ENCODE peak calls at places on chromosome 14, in five cellular contexts. One of them, this sample, is unnamed. For H3K4me1, the result is how much of the 10 kb centered on the place peaks cover.

GRCh38 chr14:23696706-23697239 is 60.6 kb downstream of the DHRS2 start:
- DNase-seq in cardiac muscle cell: peak
- DNase-seq in mesendoderm: no peak
- DNase-seq in stomach: no peak
- DNase-seq in tibial artery: no peak
- DNase-seq in this sample: no peak

GRCh38 chr14:71524321-71524982 is 407.8 kb upstream of the RGS6 start:
- DNase-seq in tibial artery: no peak
- DNase-seq in stomach: no peak
- DNase-seq in cardiac muscle cell: no peak
- DNase-seq in mesendoderm: no peak
- DNase-seq in this sample: no peak

GRCh38 chr14:38004610-38004879 is 203.2 kb upstream of the SSTR1 start:
- DNase-seq in tibial artery: no peak
- DNase-seq in mesendoderm: no peak
- DNase-seq in cardiac muscle cell: no peak
- DNase-seq in stomach: no peak
- DNase-seq in this sample: no peak

GRCh38 chr14:81331229-81332026 is 68.7 kb downstream of the STON2 start:
- DNase-seq in mesendoderm: no peak
- DNase-seq in tibial artery: no peak
- DNase-seq in stomach: no peak
- DNase-seq in cardiac muscle cell: no peak
- DNase-seq in this sample: no peak

GRCh38 chr14:36604757-36605505 is 22.5 kb upstream of the NKX2-8 start:
- DNase-seq in stomach: peak
- DNase-seq in cardiac muscle cell: peak
- DNase-seq in mesendoderm: peak
- DNase-seq in tibial artery: no peak
- DNase-seq in this sample: peak

GRCh38 chr14:101004176-101004575 is 100.7 kb upstream of the RTL1 start:
- DNase-seq in mesendoderm: no peak
- DNase-seq in tibial artery: no peak
- DNase-seq in cardiac muscle cell: no peak
- DNase-seq in stomach: no peak
- DNase-seq in this sample: no peak

GRCh38 chr14:65006251-65006721 is 19.6 kb downstream of the FNTB start:
- DNase-seq in mesendoderm: no peak
- DNase-seq in tibial artery: no peak
- DNase-seq in cardiac muscle cell: no peak
- DNase-seq in stomach: no peak
- DNase-seq in this sample: no peak

GRCh38 chr14:103279129-103280025 is 54.7 kb upstream of the EIF5 start:
- DNase-seq in cardiac muscle cell: no peak
- DNase-seq in stomach: no peak
- DNase-seq in mesendoderm: peak
- DNase-seq in tibial artery: no peak
- DNase-seq in this sample: peak

GRCh38 chr14:68655021-68655811 is 137.7 kb downstream of the ZFP36L1 start:
- DNase-seq in mesendoderm: no peak
- DNase-seq in stomach: no peak
- DNase-seq in cardiac muscle cell: no peak
- DNase-seq in tibial artery: peak
- DNase-seq in this sample: no peak

GRCh38 chr14:100238419-100239199 is at the start of gene YY1:
- DNase-seq in stomach: peak
- DNase-seq in mesendoderm: peak
- DNase-seq in tibial artery: peak
- DNase-seq in cardiac muscle cell: peak
- DNase-seq in this sample: peak

GRCh38 chr14:77889971-77890442 is 90.1 kb downstream of the ADCK1 start:
- DNase-seq in tibial artery: no peak
- DNase-seq in cardiac muscle cell: no peak
- DNase-seq in mesendoderm: no peak
- DNase-seq in stomach: no peak
- DNase-seq in this sample: no peak

GRCh38 chr14:51487848-51488247 is 163.9 kb upstream of the FRMD6 start:
- DNase-seq in cardiac muscle cell: no peak
- DNase-seq in tibial artery: no peak
- DNase-seq in stomach: no peak
- DNase-seq in mesendoderm: no peak
- DNase-seq in this sample: no peak

GRCh38 chr14:55588259-55588699 is 8.3 kb downstream of the KTN1 start:
- DNase-seq in tibial artery: no peak
- DNase-seq in mesendoderm: no peak
- DNase-seq in cardiac muscle cell: no peak
- DNase-seq in stomach: no peak
- DNase-seq in this sample: no peak

GRCh38 chr14:55585854-55586253 is 5.8 kb downstream of the KTN1 start:
- DNase-seq in cardiac muscle cell: no peak
- DNase-seq in mesendoderm: no peak
- DNase-seq in tibial artery: no peak
- DNase-seq in stomach: no peak
- DNase-seq in this sample: no peak

GRCh38 chr14:55586411-55586810 is 6.4 kb downstream of the KTN1 start:
- DNase-seq in mesendoderm: no peak
- DNase-seq in stomach: no peak
- DNase-seq in cardiac muscle cell: no peak
- DNase-seq in tibial artery: no peak
- DNase-seq in this sample: no peak

GRCh38 chr14:55589171-55589570 is 9.2 kb downstream of the KTN1 start:
- DNase-seq in mesendoderm: no peak
- DNase-seq in tibial artery: peak
- DNase-seq in cardiac muscle cell: no peak
- DNase-seq in stomach: no peak
- DNase-seq in this sample: no peak

DNA sequence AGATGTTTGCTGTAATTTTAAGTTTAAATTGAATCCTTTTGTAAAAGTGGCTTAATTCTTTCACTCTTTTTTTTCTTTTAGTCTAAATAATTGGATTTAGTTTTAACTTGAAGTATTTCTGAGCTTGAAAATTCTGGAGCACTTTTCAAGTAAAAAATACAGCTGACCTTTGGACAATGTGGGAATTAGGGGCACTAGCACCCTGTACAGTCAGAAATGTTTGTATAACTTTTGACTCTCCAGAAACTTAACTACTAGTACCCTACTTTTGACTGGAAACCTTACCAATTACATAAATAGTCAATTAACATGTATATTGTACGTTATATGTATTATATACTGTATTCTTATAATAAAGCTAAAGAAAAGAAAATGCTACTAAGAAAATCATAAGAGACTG is 7.8 kb downstream of the KTN1 start:
- DNase-seq in tibial artery: no peak
- DNase-seq in stomach: no peak
- DNase-seq in mesendoderm: no peak
- DNase-seq in cardiac muscle cell: no peak
- DNase-seq in this sample: no peak
- H3K27ac ChIP-seq in tibial artery: no peak
- H3K27ac ChIP-seq in stomach: no peak
- H3K27ac ChIP-seq in mesendoderm: no peak
- H3K27ac ChIP-seq in cardiac muscle cell: no peak
- H3K27ac ChIP-seq in this sample: no peak

DNA sequence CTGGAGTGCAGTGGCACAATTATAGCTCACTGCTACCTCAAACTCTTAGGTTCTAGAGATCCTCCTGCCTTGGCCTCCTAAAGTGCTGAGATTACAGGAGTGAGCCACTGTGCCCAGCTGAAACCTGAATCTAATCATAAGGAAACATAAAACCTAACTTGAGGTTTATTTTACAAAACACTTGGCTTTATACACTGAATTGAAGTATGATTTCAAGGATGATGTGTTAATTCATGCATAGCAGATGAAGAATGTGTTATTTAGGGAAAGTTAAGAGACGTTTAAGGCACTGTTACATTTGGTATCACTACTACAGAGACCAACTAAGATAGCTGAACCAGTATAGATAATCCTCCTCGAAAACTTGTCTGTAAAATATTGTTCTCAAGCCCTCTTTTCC is 6.4 kb downstream of the DICER1 start:
- DNase-seq in mesendoderm: no peak
- DNase-seq in tibial artery: no peak
- DNase-seq in cardiac muscle cell: no peak
- DNase-seq in stomach: no peak
- DNase-seq in this sample: no peak
- H3K4me1 ChIP-seq in mesendoderm: under half
- H3K4me1 ChIP-seq in tibial artery: half or more
- H3K4me1 ChIP-seq in cardiac muscle cell: under half
- H3K4me1 ChIP-seq in stomach: under half
- H3K4me1 ChIP-seq in this sample: under half

GRCh38 chr14:91258021-91258618 is 13.6 kb upstream of the GPR68 start:
- DNase-seq in mesendoderm: no peak
- DNase-seq in tibial artery: no peak
- DNase-seq in stomach: no peak
- DNase-seq in cardiac muscle cell: no peak
- DNase-seq in this sample: no peak
- H3K27ac ChIP-seq in mesendoderm: no peak
- H3K27ac ChIP-seq in tibial artery: no peak
- H3K27ac ChIP-seq in stomach: peak
- H3K27ac ChIP-seq in cardiac muscle cell: no peak
- H3K27ac ChIP-seq in this sample: peak

GRCh38 chr14:33669111-33669510 is 281.8 kb downstream of the EGLN3 start:
- DNase-seq in cardiac muscle cell: no peak
- DNase-seq in tibial artery: no peak
- DNase-seq in mesendoderm: no peak
- DNase-seq in stomach: no peak
- DNase-seq in this sample: no peak
- H3K4me1 ChIP-seq in cardiac muscle cell: under half
- H3K4me1 ChIP-seq in tibial artery: under half
- H3K4me1 ChIP-seq in mesendoderm: under half
- H3K4me1 ChIP-seq in stomach: under half
- H3K4me1 ChIP-seq in this sample: under half

GRCh38 chr14:104660597-104660996 is 28.8 kb upstream of the INF2 start:
- DNase-seq in cardiac muscle cell: no peak
- DNase-seq in stomach: no peak
- DNase-seq in tibial artery: no peak
- DNase-seq in mesendoderm: no peak
- DNase-seq in this sample: no peak

GRCh38 chr14:104658325-104658712 is 31.1 kb upstream of the INF2 start:
- DNase-seq in mesendoderm: no peak
- DNase-seq in stomach: no peak
- DNase-seq in tibial artery: no peak
- DNase-seq in cardiac muscle cell: no peak
- DNase-seq in this sample: no peak

GRCh38 chr14:104659146-104659545 is 30.3 kb upstream of the INF2 start:
- DNase-seq in cardiac muscle cell: no peak
- DNase-seq in stomach: no peak
- DNase-seq in mesendoderm: no peak
- DNase-seq in tibial artery: no peak
- DNase-seq in this sample: peak

GRCh38 chr14:104659764-104660523 is 29.5 kb upstream of the INF2 start:
- DNase-seq in cardiac muscle cell: peak
- DNase-seq in mesendoderm: no peak
- DNase-seq in tibial artery: no peak
- DNase-seq in stomach: no peak
- DNase-seq in this sample: peak

GRCh38 chr14:104661086-104661485 is 28.3 kb upstream of the INF2 start:
- DNase-seq in cardiac muscle cell: no peak
- DNase-seq in mesendoderm: peak
- DNase-seq in tibial artery: no peak
- DNase-seq in stomach: no peak
- DNase-seq in this sample: no peak
- H3K27ac ChIP-seq in cardiac muscle cell: no peak
- H3K27ac ChIP-seq in mesendoderm: no peak
- H3K27ac ChIP-seq in tibial artery: no peak
- H3K27ac ChIP-seq in stomach: no peak
- H3K27ac ChIP-seq in this sample: no peak

GRCh38 chr14:21025374-21026151 is 702 bp upstream of the NDRG2 start:
- DNase-seq in stomach: peak
- DNase-seq in mesendoderm: peak
- DNase-seq in cardiac muscle cell: peak
- DNase-seq in tibial artery: peak
- DNase-seq in this sample: peak
- H3K4me1 ChIP-seq in stomach: under half
- H3K4me1 ChIP-seq in mesendoderm: under half
- H3K4me1 ChIP-seq in cardiac muscle cell: under half
- H3K4me1 ChIP-seq in tibial artery: under half
- H3K4me1 ChIP-seq in this sample: under half

DNA sequence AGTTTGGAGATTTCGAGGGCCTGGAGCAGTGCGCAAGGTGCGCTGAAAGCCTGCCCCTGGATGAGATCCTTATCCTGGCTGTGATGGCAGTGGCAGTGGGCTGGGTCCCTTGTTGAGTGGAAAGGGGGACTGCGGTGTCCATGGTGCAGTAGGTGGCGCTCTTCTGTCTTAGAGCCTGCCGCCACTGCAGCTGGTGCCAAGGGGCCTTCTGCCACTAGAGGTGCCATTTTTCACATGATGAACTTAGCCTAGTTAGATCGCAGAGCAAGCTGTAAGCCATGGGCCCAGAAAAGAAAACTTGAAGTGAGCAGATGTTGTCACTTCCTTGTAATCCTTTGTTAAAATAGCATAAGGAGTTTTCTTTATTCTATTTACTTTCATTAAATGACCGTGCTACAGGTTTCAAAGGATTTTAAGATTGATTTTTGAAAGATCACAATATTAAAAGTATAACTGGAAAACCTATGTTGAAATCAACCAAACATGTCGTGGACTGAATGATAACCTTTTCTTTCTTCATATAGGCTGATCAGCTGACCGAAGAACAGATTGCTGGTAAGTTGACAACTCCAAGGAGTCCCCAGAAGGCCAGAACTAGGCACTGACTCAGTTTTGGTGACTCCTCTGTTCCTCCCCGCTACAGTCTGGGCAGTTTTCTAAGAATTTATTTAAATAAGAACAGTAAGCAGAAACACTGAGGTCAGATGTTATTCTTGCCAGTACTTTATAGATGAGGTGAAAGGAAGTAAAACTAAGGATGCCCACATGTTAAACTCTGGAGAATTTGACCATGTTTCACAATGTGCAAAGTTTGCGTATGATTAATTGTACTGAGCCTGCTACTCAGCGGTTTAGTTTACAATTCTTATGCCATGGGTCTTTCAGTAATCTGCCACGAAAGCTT is 3.0 kb downstream of the CALM1 start:
- DNase-seq in mesendoderm: peak
- DNase-seq in stomach: peak
- DNase-seq in tibial artery: peak
- DNase-seq in cardiac muscle cell: peak
- DNase-seq in this sample: peak
- H3K27ac ChIP-seq in mesendoderm: no peak
- H3K27ac ChIP-seq in stomach: peak
- H3K27ac ChIP-seq in tibial artery: peak
- H3K27ac ChIP-seq in cardiac muscle cell: no peak
- H3K27ac ChIP-seq in this sample: no peak

DNA sequence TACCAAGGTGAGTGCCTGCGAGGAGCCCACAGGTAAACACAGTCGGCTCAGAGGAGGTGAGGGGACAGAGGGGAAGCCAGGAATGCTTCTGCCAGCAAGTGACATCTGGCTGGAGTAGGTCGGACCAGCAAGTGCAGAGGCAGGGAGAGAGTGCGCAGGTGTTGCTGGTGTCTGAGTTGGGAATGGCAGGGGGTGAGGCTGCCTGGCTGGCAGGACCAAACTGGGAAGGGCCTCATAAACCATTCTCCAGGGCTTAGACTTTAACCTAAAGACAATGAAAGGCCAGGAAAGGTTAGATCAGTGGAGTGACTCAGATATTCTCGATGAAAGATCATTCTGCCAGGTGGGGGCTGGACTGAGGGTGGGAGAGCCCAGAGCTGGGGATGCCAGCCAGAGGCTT is 66.4 kb downstream of the ITPK1 start:
- DNase-seq in stomach: no peak
- DNase-seq in tibial artery: no peak
- DNase-seq in cardiac muscle cell: no peak
- DNase-seq in mesendoderm: no peak
- DNase-seq in this sample: no peak
- H3K4me1 ChIP-seq in stomach: under half
- H3K4me1 ChIP-seq in tibial artery: half or more
- H3K4me1 ChIP-seq in cardiac muscle cell: half or more
- H3K4me1 ChIP-seq in mesendoderm: under half
- H3K4me1 ChIP-seq in this sample: under half

This sample was measured in endodermal cell.